ENCODE peak calls at places on chromosomes 16 and 17, in five cellular contexts. U is IMR-90, A is A549, C is SK-N-SH, G is K562. J is an unnamed sample.
A peak's percentile ranks its signal among the peaks of the same experiment; 100 is the strongest.

GRCh38 chr16:80125677-80126076 is 415.1 kb upstream of the DYNLRB2 start:
- DNase-seq in G (no peak), A (no peak), C (no peak), U (no peak), J (no peak)

GRCh38 chr17:14222611-14223010 is 14.1 kb downstream of the CDRT15 start:
- DNase-seq in G (no peak), C (no peak), A (no peak), U (no peak), J (no peak)

GRCh38 chr16:85563515-85564276 is 49.4 kb upstream of the GSE1 start:
- DNase-seq in G (peak; percentile 93), U (peak; percentile 37), C (peak; percentile 90), A (peak; percentile 51), J (no peak)

GRCh38 chr17:13638855-13639458 is 37.2 kb upstream of the HS3ST3A1 start:
- DNase-seq in G (peak; percentile 69), U (peak; percentile 23), A (no peak), C (no peak), J (no peak)

GRCh38 chr16:6356881-6357280 is 975.8 kb upstream of the RBFOX1 start:
- DNase-seq in U (no peak), G (no peak), C (no peak), A (no peak), J (no peak)

GRCh38 chr17:7651097-7651958 is 602 bp downstream of the ATP1B2 start:
- DNase-seq in A (no peak), G (peak; percentile 39), C (peak; percentile 81), U (no peak), J (no peak)

GRCh38 chr17:7739746-7740145 is 22.2 kb downstream of the DNAH2 start:
- DNase-seq in G (no peak), A (no peak), U (no peak), C (no peak), J (no peak)

GRCh38 chr17:45812102-45812501 is 28.0 kb downstream of the CRHR1 start:
- DNase-seq in C (no peak), U (no peak), G (no peak), A (peak; percentile 64), J (no peak)

GRCh38 chr17:76051571-76051970 is 20.7 kb downstream of the SRP68 start:
- DNase-seq in C (no peak), G (no peak), U (no peak), A (no peak), J (no peak)

GRCh38 chr16:49128740-49129139 is 152.9 kb downstream of the CBLN1 start:
- DNase-seq in A (no peak), U (no peak), C (no peak), G (no peak), J (no peak)
- TF ChIP-seq RCOR1 in A (no peak), U (no peak), C (no peak), G (no peak), J (no peak)

GRCh38 chr16:54929090-54930033 is 1.3 kb upstream of the IRX5 start:
- DNase-seq in A (peak; percentile 98), U (peak; percentile 94), C (peak; percentile 92), G (peak; percentile 99), J (peak; percentile 60)

GRCh38 chr16:54928016-54928356 is 2.7 kb upstream of the IRX5 start:
- DNase-seq in G (peak; percentile 43), U (no peak), C (no peak), A (peak; percentile 27), J (no peak)

GRCh38 chr16:54927125-54928015 is 3.3 kb upstream of the IRX5 start:
- DNase-seq in A (no peak), U (no peak), C (no peak), G (peak; percentile 22), J (no peak)

GRCh38 chr16:54930034-54930938 is at the start of gene IRX5:
- DNase-seq in G (peak; percentile 94), U (peak; percentile 81), C (peak; percentile 92), A (peak; percentile 96), J (no peak)

GRCh38 chr16:54928421-54929089 is 2.1 kb upstream of the IRX5 start:
- DNase-seq in G (peak; percentile 72), C (peak; percentile 80), A (peak; percentile 69), U (no peak), J (no peak)
- TF ChIP-seq RCOR1 in G (no peak), C (no peak), A (no peak), U (no peak), J (no peak)

GRCh38 chr16:64543401-64543800 is 578.5 kb downstream of the CDH11 start:
- DNase-seq in C (no peak), G (no peak), U (no peak), A (no peak), J (no peak)
- TF ChIP-seq RCOR1 in C (no peak), G (no peak), U (no peak), A (no peak), J (no peak)

GRCh38 chr16:84532299-84532724 is 27.9 kb upstream of the MEAK7 start:
- DNase-seq in C (no peak), U (peak; percentile 98), G (no peak), A (peak; percentile 85), J (no peak)
- TF ChIP-seq RCOR1 in C (no peak), U (no peak), G (no peak), A (no peak), J (no peak)

DNA sequence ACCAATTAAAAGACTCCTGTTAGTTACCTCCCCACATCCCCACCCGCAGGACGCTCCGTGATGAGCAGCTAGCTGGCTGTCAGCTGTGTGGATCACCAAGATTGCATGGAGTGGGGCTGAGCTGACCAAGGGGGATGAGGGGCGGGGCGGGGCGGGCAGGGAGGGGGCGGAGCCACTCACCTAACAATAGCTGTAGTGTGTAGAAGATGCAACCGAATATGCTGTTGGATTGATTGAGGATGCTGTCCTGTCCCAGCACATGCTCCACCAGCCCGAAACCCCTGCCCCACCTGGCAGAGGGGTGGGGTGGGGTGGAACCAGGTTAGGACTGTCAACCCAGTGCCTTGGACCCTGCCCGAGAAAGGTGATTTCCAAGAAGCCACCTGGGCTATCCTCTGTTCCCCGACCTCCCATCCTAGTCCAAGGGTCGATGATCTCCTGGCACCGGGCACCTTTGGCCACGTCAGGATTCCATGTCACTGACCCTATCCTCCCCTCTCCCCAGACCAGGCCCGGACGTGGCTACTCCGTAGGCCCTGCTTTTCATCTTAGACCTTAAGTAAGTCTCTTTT is 1.4 kb downstream of the VKORC1 start:
- DNase-seq in A (peak; percentile 31), G (peak; percentile 81), C (peak; percentile 87), U (peak; percentile 38), J (no peak)
- TF ChIP-seq RCOR1 in A (no peak), G (no peak), C (no peak), U (no peak), J (no peak)

GRCh38 chr17:77089118-77089477 is 51.7 kb upstream of the SEC14L1 start:
- DNase-seq in C (no peak), G (no peak), A (no peak), U (no peak), J (no peak)
- TF ChIP-seq RCOR1 in C (no peak), G (no peak), A (no peak), U (no peak), J (no peak)

GRCh38 chr16:53878216-53878615 is 174.3 kb downstream of the FTO start:
- DNase-seq in U (no peak), C (no peak), G (no peak), A (no peak), J (no peak)
- TF ChIP-seq RCOR1 in U (no peak), C (no peak), G (no peak), A (no peak), J (no peak)

DNA sequence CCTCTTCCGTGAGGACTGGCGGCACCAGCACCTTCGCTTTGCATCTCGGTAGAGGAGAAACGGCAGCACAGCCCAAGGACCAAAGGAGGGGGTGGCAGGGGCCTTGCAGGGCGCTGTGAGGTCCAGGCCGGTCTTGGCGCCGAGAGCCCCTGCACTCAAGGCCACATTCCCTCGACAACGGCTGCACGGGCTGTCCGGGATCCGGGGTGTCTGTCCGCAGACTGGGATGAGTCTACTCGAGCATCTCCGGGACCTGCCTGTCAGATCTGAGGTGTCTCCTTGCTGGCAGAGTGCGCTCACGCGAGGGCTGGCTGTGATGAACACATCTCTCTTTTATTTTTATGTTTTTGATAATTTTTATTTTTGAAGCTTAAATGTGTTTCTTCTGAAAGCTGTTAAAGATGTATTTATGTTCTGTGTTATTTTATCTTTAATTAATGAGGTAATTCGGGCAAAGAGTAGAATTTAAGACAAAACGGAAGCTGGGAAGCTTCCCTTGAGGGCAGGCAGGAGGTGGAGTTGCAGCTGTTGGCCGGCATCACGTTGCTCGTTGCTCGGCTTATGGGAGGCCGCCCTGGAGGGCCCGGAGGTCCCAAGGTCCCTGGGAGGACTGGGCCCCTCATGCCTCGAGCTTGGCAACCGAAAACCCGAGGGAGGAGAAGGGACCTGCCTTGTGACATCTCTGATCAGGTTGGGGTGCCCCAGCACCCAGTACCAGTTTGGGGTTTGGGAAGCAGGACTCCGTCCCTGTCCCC is 4.3 kb downstream of the SOX8 start:
- DNase-seq in C (peak; percentile 41), G (no peak), A (no peak), U (no peak), J (no peak)
- TF ChIP-seq RCOR1 in C (no peak), G (no peak), A (no peak), U (no peak), J (no peak)

GRCh38 chr16:82433042-82433441 is 193.7 kb upstream of the CDH13 start:
- DNase-seq in C (no peak), G (no peak), A (no peak), U (no peak), J (no peak)

DNA sequence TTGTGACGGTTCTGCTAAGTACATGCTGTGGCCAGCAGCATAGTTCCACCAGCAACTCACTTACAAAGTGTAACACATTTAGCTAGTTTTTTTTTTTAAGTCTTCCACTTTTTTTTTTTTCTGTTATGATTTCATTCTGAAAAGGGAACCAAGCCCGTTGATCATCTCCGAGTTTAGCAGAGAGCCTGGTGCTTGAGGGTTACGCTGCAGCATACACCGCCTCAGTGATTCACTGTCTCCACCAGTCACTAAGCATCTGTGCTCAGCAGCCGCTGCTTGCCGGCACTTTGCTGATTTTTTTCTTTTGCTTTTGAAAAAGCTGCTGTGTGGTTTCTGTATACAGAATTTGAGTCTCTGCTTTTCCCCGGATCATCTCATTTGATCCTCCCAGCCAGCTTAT is 194.5 kb upstream of the CDH13 start:
- DNase-seq in U (no peak), C (no peak), G (no peak), A (no peak), J (no peak)
- TF ChIP-seq RCOR1 in U (no peak), C (no peak), G (no peak), A (no peak), J (no peak)

DNA sequence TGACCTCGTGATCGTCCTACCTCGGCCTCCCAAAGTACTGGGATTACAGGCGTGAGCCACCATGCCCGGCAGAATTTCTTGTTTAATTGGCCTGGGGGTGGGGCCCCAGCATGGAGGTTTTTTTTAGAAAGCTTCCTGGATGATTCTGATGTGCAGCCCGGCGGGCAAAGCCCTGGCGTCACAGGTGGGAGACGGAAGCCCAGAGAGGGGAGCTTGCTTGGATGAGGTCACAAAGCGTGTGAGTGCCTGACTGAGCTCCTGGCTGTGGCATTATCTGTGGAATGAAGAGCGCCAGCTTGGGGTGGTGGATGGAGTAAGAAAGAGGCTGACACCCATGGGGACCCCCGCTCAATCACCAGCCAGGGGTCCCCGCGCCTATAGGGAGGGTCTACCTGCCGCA is 4.1 kb downstream of the VASN start:
- DNase-seq in A (no peak), C (no peak), G (no peak), U (no peak), J (no peak)
- TF ChIP-seq RCOR1 in A (no peak), C (no peak), G (no peak), U (no peak), J (no peak)

J was measured in GM12878.